ENCODE peak calls at places on chromosomes 11 and 22, in five cellular contexts. One of them, this sample, is unnamed.
A peak's percentile ranks its signal among the peaks of the same experiment; 100 is the strongest.

GRCh38 chr11:109795234-109795633 is 298.0 kb upstream of the ZC3H12C start:
- DNase-seq in SK-N-SH: no peak
- DNase-seq in K562: no peak
- DNase-seq in HepG2: no peak
- DNase-seq in GM12878: no peak
- DNase-seq in this sample: no peak

GRCh38 chr11:113288286-113288863 is 26.0 kb upstream of the TTC12 start:
- DNase-seq in HepG2: peak; percentile 20
- DNase-seq in K562: no peak
- DNase-seq in GM12878: no peak
- DNase-seq in SK-N-SH: no peak
- DNase-seq in this sample: no peak

GRCh38 chr22:30167327-30167726 is 79.2 kb downstream of the LIF start:
- DNase-seq in GM12878: no peak
- DNase-seq in HepG2: no peak
- DNase-seq in SK-N-SH: no peak
- DNase-seq in K562: no peak
- DNase-seq in this sample: no peak

GRCh38 chr11:29435421-29435820 is 581.4 kb downstream of the KCNA4 start:
- DNase-seq in HepG2: no peak
- DNase-seq in K562: no peak
- DNase-seq in SK-N-SH: no peak
- DNase-seq in GM12878: no peak
- DNase-seq in this sample: no peak

GRCh38 chr22:50399751-50400331 is 56.7 kb downstream of the PPP6R2 start:
- DNase-seq in K562: peak; percentile 33
- DNase-seq in GM12878: no peak
- DNase-seq in HepG2: peak; percentile 16
- DNase-seq in SK-N-SH: peak; percentile 71
- DNase-seq in this sample: peak; percentile 52

GRCh38 chr11:1293619-1294015 is 15.8 kb downstream of the TOLLIP start:
- DNase-seq in SK-N-SH: peak; percentile 73
- DNase-seq in GM12878: no peak
- DNase-seq in HepG2: no peak
- DNase-seq in K562: no peak
- DNase-seq in this sample: no peak

GRCh38 chr22:25966448-25966913 is 202.8 kb upstream of the SEZ6L start:
- DNase-seq in GM12878: peak; percentile 64
- DNase-seq in K562: no peak
- DNase-seq in SK-N-SH: no peak
- DNase-seq in HepG2: no peak
- DNase-seq in this sample: no peak

GRCh38 chr11:65351511-65351910 is 3.0 kb upstream of the TIGD3 start:
- DNase-seq in K562: no peak
- DNase-seq in SK-N-SH: no peak
- DNase-seq in HepG2: no peak
- DNase-seq in GM12878: no peak
- DNase-seq in this sample: no peak

GRCh38 chr11:75312346-75312745 is 39.1 kb downstream of the ARRB1 start:
- DNase-seq in SK-N-SH: no peak
- DNase-seq in HepG2: no peak
- DNase-seq in K562: no peak
- DNase-seq in GM12878: no peak
- DNase-seq in this sample: no peak

GRCh38 chr11:79025097-79025496 is 415.7 kb downstream of the TENM4 start:
- DNase-seq in GM12878: no peak
- DNase-seq in K562: no peak
- DNase-seq in SK-N-SH: no peak
- DNase-seq in HepG2: no peak
- DNase-seq in this sample: no peak
- TF ChIP-seq REST in GM12878: no peak
- TF ChIP-seq REST in K562: no peak
- TF ChIP-seq REST in SK-N-SH: no peak
- TF ChIP-seq REST in HepG2: no peak
- TF ChIP-seq REST in this sample: no peak

GRCh38 chr11:35103366-35104194 is 35.4 kb upstream of the CD44 start:
- DNase-seq in GM12878: no peak
- DNase-seq in K562: no peak
- DNase-seq in HepG2: no peak
- DNase-seq in SK-N-SH: no peak
- DNase-seq in this sample: no peak

GRCh38 chr11:35105319-35106063 is 33.5 kb upstream of the CD44 start:
- DNase-seq in SK-N-SH: no peak
- DNase-seq in HepG2: no peak
- DNase-seq in GM12878: no peak
- DNase-seq in K562: no peak
- DNase-seq in this sample: no peak

GRCh38 chr11:35104655-35105054 is 34.3 kb upstream of the CD44 start:
- DNase-seq in HepG2: no peak
- DNase-seq in SK-N-SH: no peak
- DNase-seq in K562: no peak
- DNase-seq in GM12878: no peak
- DNase-seq in this sample: no peak

GRCh38 chr11:35107866-35108265 is 31.1 kb upstream of the CD44 start:
- DNase-seq in K562: no peak
- DNase-seq in GM12878: no peak
- DNase-seq in SK-N-SH: no peak
- DNase-seq in HepG2: no peak
- DNase-seq in this sample: peak; percentile 57

DNA sequence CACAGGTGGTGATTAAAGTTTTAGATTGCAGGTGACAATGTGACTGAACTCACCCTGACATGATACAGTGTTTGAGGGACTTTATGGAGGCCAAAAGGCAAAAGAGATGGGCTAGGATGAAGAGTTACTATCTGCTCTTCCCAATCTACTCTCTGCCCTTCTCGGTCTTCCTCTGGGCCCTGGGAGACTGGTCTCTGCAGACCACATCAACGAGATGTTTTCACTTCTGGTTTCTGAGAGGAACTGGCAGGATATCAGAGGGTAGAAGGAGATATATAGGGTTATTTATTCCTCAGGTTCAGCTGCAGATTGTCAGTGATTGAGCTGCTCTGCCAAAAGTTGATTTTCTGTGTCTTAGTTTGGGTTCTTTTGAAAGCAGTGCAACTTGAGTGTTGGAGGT is 32.4 kb upstream of the CD44 start:
- DNase-seq in HepG2: no peak
- DNase-seq in K562: no peak
- DNase-seq in GM12878: no peak
- DNase-seq in SK-N-SH: no peak
- DNase-seq in this sample: no peak
- TF ChIP-seq GABPA in HepG2: no peak
- TF ChIP-seq GABPA in K562: no peak
- TF ChIP-seq GABPA in GM12878: no peak
- TF ChIP-seq GABPA in SK-N-SH: no peak
- TF ChIP-seq GABPA in this sample: no peak

GRCh38 chr11:27619039-27619438 is 81.2 kb downstream of the BDNF start:
- DNase-seq in HepG2: no peak
- DNase-seq in GM12878: no peak
- DNase-seq in SK-N-SH: no peak
- DNase-seq in K562: no peak
- DNase-seq in this sample: no peak
- TF ChIP-seq REST in HepG2: no peak
- TF ChIP-seq REST in GM12878: no peak
- TF ChIP-seq REST in SK-N-SH: no peak
- TF ChIP-seq REST in K562: no peak
- TF ChIP-seq REST in this sample: no peak

GRCh38 chr22:22752199-22752555 is 107.8 kb downstream of the GGTLC2 start:
- DNase-seq in GM12878: no peak
- DNase-seq in HepG2: no peak
- DNase-seq in K562: no peak
- DNase-seq in SK-N-SH: no peak
- DNase-seq in this sample: no peak

GRCh38 chr22:22748756-22749155 is 104.3 kb downstream of the GGTLC2 start:
- DNase-seq in HepG2: no peak
- DNase-seq in GM12878: no peak
- DNase-seq in K562: no peak
- DNase-seq in SK-N-SH: no peak
- DNase-seq in this sample: no peak

GRCh38 chr22:22751043-22751603 is 106.7 kb downstream of the GGTLC2 start:
- DNase-seq in GM12878: no peak
- DNase-seq in HepG2: no peak
- DNase-seq in SK-N-SH: no peak
- DNase-seq in K562: no peak
- DNase-seq in this sample: no peak

GRCh38 chr22:22749167-22749758 is 104.8 kb downstream of the GGTLC2 start:
- DNase-seq in K562: no peak
- DNase-seq in GM12878: no peak
- DNase-seq in HepG2: no peak
- DNase-seq in SK-N-SH: no peak
- DNase-seq in this sample: no peak

DNA sequence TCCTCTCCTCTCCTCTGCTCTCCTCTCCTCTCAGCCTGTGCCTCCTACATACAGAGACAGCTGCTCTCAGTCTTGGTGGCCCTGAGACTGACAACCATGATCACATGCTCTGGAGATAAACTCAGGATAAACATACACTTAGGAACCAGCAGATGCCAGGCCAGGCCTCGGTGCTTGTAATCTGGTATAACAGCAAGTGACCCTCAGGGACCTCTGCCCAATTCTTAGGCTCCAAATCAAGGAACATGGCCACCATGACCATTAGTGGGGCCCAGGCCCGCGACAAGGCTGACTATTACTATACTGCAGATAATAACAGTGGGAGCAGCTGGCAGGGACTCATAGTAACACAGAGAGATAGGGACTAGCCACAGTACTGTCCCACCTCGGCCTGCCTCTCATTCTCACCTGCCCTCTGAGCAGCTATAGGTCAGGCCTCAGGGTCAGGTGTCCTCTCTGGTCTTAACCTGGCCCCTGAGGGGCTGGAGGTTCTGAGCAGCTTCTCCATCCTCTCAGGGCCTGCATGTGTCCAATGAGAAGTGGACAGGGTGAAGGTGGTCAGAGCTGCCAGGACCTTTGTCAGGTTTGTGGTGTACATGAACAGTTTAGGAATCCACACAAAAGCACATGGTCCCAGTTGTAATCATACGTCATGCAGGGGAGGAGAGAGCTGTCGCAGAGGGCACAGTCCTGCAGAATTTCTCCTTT is 106.1 kb downstream of the GGTLC2 start:
- DNase-seq in HepG2: no peak
- DNase-seq in SK-N-SH: no peak
- DNase-seq in GM12878: no peak
- DNase-seq in K562: no peak
- DNase-seq in this sample: no peak
- TF ChIP-seq GABPA in HepG2: no peak
- TF ChIP-seq GABPA in SK-N-SH: no peak
- TF ChIP-seq GABPA in GM12878: no peak
- TF ChIP-seq GABPA in K562: no peak
- TF ChIP-seq GABPA in this sample: no peak

This sample was measured in HL-60.